ENCODE peak calls at places on chromosomes 11 and 22, in four cellular contexts. One of them, this sample, is unnamed.

GRCh38 chr11:65719887-65720236 is 736 bp downstream of the RNASEH2C start:
- DNase-seq in substantia nigra: no peak
- DNase-seq in astrocyte of the spinal cord: peak; percentile 12
- DNase-seq in cerebellar cortex: peak; percentile 22
- DNase-seq in this sample: no peak

GRCh38 chr22:47148956-47149748 is 386.7 kb downstream of the TBC1D22A start:
- DNase-seq in substantia nigra: no peak
- DNase-seq in astrocyte of the spinal cord: no peak
- DNase-seq in cerebellar cortex: no peak
- DNase-seq in this sample: no peak

GRCh38 chr11:72642815-72643511 is 31.3 kb downstream of the PDE2A start:
- DNase-seq in substantia nigra: no peak
- DNase-seq in astrocyte of the spinal cord: peak; percentile 34
- DNase-seq in cerebellar cortex: peak; percentile 44
- DNase-seq in this sample: peak; percentile 62

GRCh38 chr11:77672276-77672675 is 34.7 kb upstream of the CLNS1A start:
- DNase-seq in substantia nigra: no peak
- DNase-seq in astrocyte of the spinal cord: peak; percentile 92
- DNase-seq in cerebellar cortex: peak; percentile 18
- DNase-seq in this sample: no peak

GRCh38 chr22:21873619-21874018 is 6.2 kb upstream of the MAPK1 start:
- DNase-seq in substantia nigra: no peak
- DNase-seq in astrocyte of the spinal cord: no peak
- DNase-seq in cerebellar cortex: no peak
- DNase-seq in this sample: no peak

GRCh38 chr11:106369224-106369623 is 291.8 kb downstream of the AASDHPPT start:
- DNase-seq in substantia nigra: no peak
- DNase-seq in astrocyte of the spinal cord: no peak
- DNase-seq in cerebellar cortex: no peak
- DNase-seq in this sample: no peak

GRCh38 chr11:94731921-94732601 is 36.1 kb upstream of the AMOTL1 start:
- DNase-seq in substantia nigra: no peak
- DNase-seq in astrocyte of the spinal cord: peak; percentile 85
- DNase-seq in cerebellar cortex: no peak
- DNase-seq in this sample: no peak

GRCh38 chr11:120564573-120565301 is 53.2 kb downstream of the GRIK4 start:
- DNase-seq in substantia nigra: peak; percentile 67
- DNase-seq in astrocyte of the spinal cord: peak; percentile 25
- DNase-seq in cerebellar cortex: peak; percentile 25
- DNase-seq in this sample: peak; percentile 3

GRCh38 chr22:25362215-25362882 is 142.9 kb downstream of the CRYBB2 start:
- DNase-seq in substantia nigra: peak; percentile 6
- DNase-seq in astrocyte of the spinal cord: peak; percentile 38
- DNase-seq in cerebellar cortex: peak; percentile 50
- DNase-seq in this sample: peak; percentile 63

GRCh38 chr22:23152238-23153114 is 7.2 kb downstream of the RAB36 start:
- DNase-seq in substantia nigra: no peak
- DNase-seq in astrocyte of the spinal cord: no peak
- DNase-seq in cerebellar cortex: no peak
- DNase-seq in this sample: no peak

GRCh38 chr11:118687906-118688305 is 8.5 kb upstream of the TREH start:
- DNase-seq in substantia nigra: no peak
- DNase-seq in astrocyte of the spinal cord: no peak
- DNase-seq in cerebellar cortex: no peak
- DNase-seq in this sample: no peak

GRCh38 chr11:27770576-27770975 is 70.3 kb upstream of the BDNF start:
- DNase-seq in substantia nigra: no peak
- DNase-seq in astrocyte of the spinal cord: no peak
- DNase-seq in cerebellar cortex: no peak
- DNase-seq in this sample: no peak

GRCh38 chr11:115420524-115420923 is 83.7 kb downstream of the CADM1 start:
- DNase-seq in substantia nigra: no peak
- DNase-seq in astrocyte of the spinal cord: no peak
- DNase-seq in cerebellar cortex: no peak
- DNase-seq in this sample: no peak

GRCh38 chr22:46714550-46714949 is 23.5 kb downstream of the CERK start:
- DNase-seq in substantia nigra: no peak
- DNase-seq in astrocyte of the spinal cord: no peak
- DNase-seq in cerebellar cortex: no peak
- DNase-seq in this sample: no peak

GRCh38 chr22:31970490-31971444 is 26.4 kb downstream of the YWHAH start:
- DNase-seq in substantia nigra: no peak
- DNase-seq in astrocyte of the spinal cord: peak; percentile 58
- DNase-seq in cerebellar cortex: peak; percentile 89
- DNase-seq in this sample: peak; percentile 90

GRCh38 chr22:28247667-28248363 is 328.8 kb upstream of the PITPNB start:
- DNase-seq in substantia nigra: no peak
- DNase-seq in astrocyte of the spinal cord: no peak
- DNase-seq in cerebellar cortex: no peak
- DNase-seq in this sample: no peak

GRCh38 chr11:88543902-88544655 is 206.5 kb upstream of the CTSC start:
- DNase-seq in substantia nigra: peak; percentile 35
- DNase-seq in astrocyte of the spinal cord: peak; percentile 93
- DNase-seq in cerebellar cortex: peak; percentile 62
- DNase-seq in this sample: peak; percentile 70

GRCh38 chr11:44464741-44465140 is 100.7 kb upstream of the CD82 start:
- DNase-seq in substantia nigra: no peak
- DNase-seq in astrocyte of the spinal cord: no peak
- DNase-seq in cerebellar cortex: peak; percentile 65
- DNase-seq in this sample: no peak

GRCh38 chr11:59195596-59195995 is 17.1 kb downstream of the MPEG1 start:
- DNase-seq in substantia nigra: no peak
- DNase-seq in astrocyte of the spinal cord: no peak
- DNase-seq in cerebellar cortex: no peak
- DNase-seq in this sample: no peak

GRCh38 chr22:43862074-43862881 is at the start of gene SULT4A1:
- DNase-seq in substantia nigra: no peak
- DNase-seq in astrocyte of the spinal cord: no peak
- DNase-seq in cerebellar cortex: peak; percentile 55
- DNase-seq in this sample: no peak

GRCh38 chr11:131246589-131247164 is 123.7 kb upstream of the NTM start:
- DNase-seq in substantia nigra: no peak
- DNase-seq in astrocyte of the spinal cord: no peak
- DNase-seq in cerebellar cortex: peak; percentile 19
- DNase-seq in this sample: no peak

GRCh38 chr11:81303265-81303664 is 1430.4 kb downstream of the FAM181B start:
- DNase-seq in substantia nigra: no peak
- DNase-seq in astrocyte of the spinal cord: no peak
- DNase-seq in cerebellar cortex: no peak
- DNase-seq in this sample: no peak

GRCh38 chr22:41217553-41218157 is 12.5 kb downstream of the L3MBTL2 start:
- DNase-seq in substantia nigra: no peak
- DNase-seq in astrocyte of the spinal cord: peak; percentile 79
- DNase-seq in cerebellar cortex: no peak
- DNase-seq in this sample: no peak

GRCh38 chr22:17910561-17911311 is 113.6 kb downstream of the MICAL3 start:
- DNase-seq in substantia nigra: no peak
- DNase-seq in astrocyte of the spinal cord: peak; percentile 84
- DNase-seq in cerebellar cortex: peak; percentile 89
- DNase-seq in this sample: no peak